ENCODE peak calls at places on chromosomes 5 and 9, in seven cellular contexts. One of them, this sample, is unnamed.
A peak's percentile ranks its signal among the peaks of the same experiment; 100 is the strongest.

GRCh38 chr9:14692536-14692917 is 705 bp downstream of the ZDHHC21 start:
- DNase-seq in AG04450: no peak
- DNase-seq in epithelial cell of esophagus: no peak
- DNase-seq in right lobe of liver: no peak
- DNase-seq in cardiac fibroblast: no peak
- DNase-seq in dorsolateral prefrontal cortex: no peak
- DNase-seq in hepatocyte: no peak
- DNase-seq in this sample: no peak

GRCh38 chr5:78050888-78051287 is 243.6 kb downstream of the AP3B1 start:
- DNase-seq in AG04450: peak; percentile 0
- DNase-seq in epithelial cell of esophagus: no peak
- DNase-seq in right lobe of liver: no peak
- DNase-seq in cardiac fibroblast: peak; percentile 20
- DNase-seq in dorsolateral prefrontal cortex: no peak
- DNase-seq in hepatocyte: no peak
- DNase-seq in this sample: no peak

GRCh38 chr5:141850183-141850768 is 27.9 kb downstream of the PCDH1 start:
- DNase-seq in AG04450: no peak
- DNase-seq in epithelial cell of esophagus: no peak
- DNase-seq in right lobe of liver: peak; percentile 59
- DNase-seq in cardiac fibroblast: peak; percentile 55
- DNase-seq in dorsolateral prefrontal cortex: no peak
- DNase-seq in hepatocyte: peak; percentile 48
- DNase-seq in this sample: no peak

GRCh38 chr5:61139094-61139873 is 23.0 kb downstream of the SMIM15 start:
- DNase-seq in AG04450: no peak
- DNase-seq in epithelial cell of esophagus: peak; percentile 27
- DNase-seq in right lobe of liver: no peak
- DNase-seq in cardiac fibroblast: peak; percentile 5
- DNase-seq in dorsolateral prefrontal cortex: no peak
- DNase-seq in hepatocyte: no peak
- DNase-seq in this sample: no peak

GRCh38 chr5:95959051-95959963 is 2.3 kb downstream of the ELL2 start:
- DNase-seq in AG04450: no peak
- DNase-seq in epithelial cell of esophagus: no peak
- DNase-seq in right lobe of liver: peak; percentile 53
- DNase-seq in cardiac fibroblast: peak; percentile 39
- DNase-seq in dorsolateral prefrontal cortex: peak; percentile 34
- DNase-seq in hepatocyte: peak; percentile 27
- DNase-seq in this sample: no peak

GRCh38 chr5:82222597-82223574 is 55.3 kb downstream of the RPS23 start:
- DNase-seq in AG04450: no peak
- DNase-seq in epithelial cell of esophagus: peak; percentile 52
- DNase-seq in right lobe of liver: no peak
- DNase-seq in cardiac fibroblast: peak; percentile 11
- DNase-seq in dorsolateral prefrontal cortex: no peak
- DNase-seq in hepatocyte: no peak
- DNase-seq in this sample: no peak

GRCh38 chr5:172905771-172906170 is 53.5 kb upstream of the RPL26L1 start:
- DNase-seq in AG04450: no peak
- DNase-seq in epithelial cell of esophagus: peak; percentile 9
- DNase-seq in right lobe of liver: no peak
- DNase-seq in cardiac fibroblast: no peak
- DNase-seq in dorsolateral prefrontal cortex: no peak
- DNase-seq in hepatocyte: no peak
- DNase-seq in this sample: no peak

GRCh38 chr5:63245271-63245670 is 666.7 kb downstream of the LRRC70 start:
- DNase-seq in AG04450: no peak
- DNase-seq in epithelial cell of esophagus: peak; percentile 52
- DNase-seq in right lobe of liver: no peak
- DNase-seq in cardiac fibroblast: peak; percentile 27
- DNase-seq in dorsolateral prefrontal cortex: no peak
- DNase-seq in hepatocyte: no peak
- DNase-seq in this sample: no peak

GRCh38 chr5:172322028-172322965 is 38.7 kb upstream of the UBTD2 start:
- DNase-seq in AG04450: no peak
- DNase-seq in epithelial cell of esophagus: peak; percentile 47
- DNase-seq in right lobe of liver: peak; percentile 5
- DNase-seq in cardiac fibroblast: no peak
- DNase-seq in dorsolateral prefrontal cortex: no peak
- DNase-seq in hepatocyte: no peak
- DNase-seq in this sample: no peak

GRCh38 chr5:81522571-81522970 is 128.6 kb upstream of the ACOT12 start:
- DNase-seq in AG04450: no peak
- DNase-seq in epithelial cell of esophagus: no peak
- DNase-seq in right lobe of liver: no peak
- DNase-seq in cardiac fibroblast: no peak
- DNase-seq in dorsolateral prefrontal cortex: no peak
- DNase-seq in hepatocyte: no peak
- DNase-seq in this sample: no peak

GRCh38 chr9:74245871-74246552 is 251.1 kb upstream of the RORB start:
- DNase-seq in AG04450: no peak
- DNase-seq in epithelial cell of esophagus: no peak
- DNase-seq in right lobe of liver: no peak
- DNase-seq in cardiac fibroblast: no peak
- DNase-seq in dorsolateral prefrontal cortex: no peak
- DNase-seq in hepatocyte: no peak
- DNase-seq in this sample: no peak

GRCh38 chr5:76473676-76474075 is 70.6 kb downstream of the IQGAP2 start:
- DNase-seq in AG04450: no peak
- DNase-seq in epithelial cell of esophagus: no peak
- DNase-seq in right lobe of liver: no peak
- DNase-seq in cardiac fibroblast: no peak
- DNase-seq in dorsolateral prefrontal cortex: no peak
- DNase-seq in hepatocyte: no peak
- DNase-seq in this sample: no peak

GRCh38 chr9:121440265-121440664 is 59.4 kb downstream of the GGTA1 start:
- DNase-seq in AG04450: no peak
- DNase-seq in epithelial cell of esophagus: peak; percentile 22
- DNase-seq in right lobe of liver: no peak
- DNase-seq in cardiac fibroblast: peak; percentile 45
- DNase-seq in dorsolateral prefrontal cortex: no peak
- DNase-seq in hepatocyte: peak; percentile 44
- DNase-seq in this sample: no peak

GRCh38 chr5:63931841-63932240 is 30.4 kb downstream of the HTR1A start:
- DNase-seq in AG04450: no peak
- DNase-seq in epithelial cell of esophagus: no peak
- DNase-seq in right lobe of liver: no peak
- DNase-seq in cardiac fibroblast: no peak
- DNase-seq in dorsolateral prefrontal cortex: no peak
- DNase-seq in hepatocyte: no peak
- DNase-seq in this sample: no peak

GRCh38 chr9:7147136-7148090 is 389.6 kb downstream of the KDM4C start:
- DNase-seq in AG04450: no peak
- DNase-seq in epithelial cell of esophagus: no peak
- DNase-seq in right lobe of liver: no peak
- DNase-seq in cardiac fibroblast: no peak
- DNase-seq in dorsolateral prefrontal cortex: no peak
- DNase-seq in hepatocyte: no peak
- DNase-seq in this sample: no peak

GRCh38 chr5:44246986-44247385 is 142.2 kb downstream of the FGF10 start:
- DNase-seq in AG04450: no peak
- DNase-seq in epithelial cell of esophagus: no peak
- DNase-seq in right lobe of liver: no peak
- DNase-seq in cardiac fibroblast: no peak
- DNase-seq in dorsolateral prefrontal cortex: no peak
- DNase-seq in hepatocyte: no peak
- DNase-seq in this sample: no peak

GRCh38 chr5:157502143-157502647 is 42.2 kb downstream of the NIPAL4 start:
- DNase-seq in AG04450: no peak
- DNase-seq in epithelial cell of esophagus: no peak
- DNase-seq in right lobe of liver: no peak
- DNase-seq in cardiac fibroblast: no peak
- DNase-seq in dorsolateral prefrontal cortex: no peak
- DNase-seq in hepatocyte: no peak
- DNase-seq in this sample: no peak

GRCh38 chr5:15592728-15593127 is 92.7 kb downstream of the FBXL7 start:
- DNase-seq in AG04450: no peak
- DNase-seq in epithelial cell of esophagus: no peak
- DNase-seq in right lobe of liver: no peak
- DNase-seq in cardiac fibroblast: no peak
- DNase-seq in dorsolateral prefrontal cortex: no peak
- DNase-seq in hepatocyte: peak; percentile 16
- DNase-seq in this sample: no peak

GRCh38 chr5:127324756-127325155 is 34.2 kb downstream of the MEGF10 start:
- DNase-seq in AG04450: no peak
- DNase-seq in epithelial cell of esophagus: no peak
- DNase-seq in right lobe of liver: no peak
- DNase-seq in cardiac fibroblast: no peak
- DNase-seq in dorsolateral prefrontal cortex: no peak
- DNase-seq in hepatocyte: no peak
- DNase-seq in this sample: no peak

GRCh38 chr5:140296289-140296688 is 6.6 kb downstream of the PFDN1 start:
- DNase-seq in AG04450: no peak
- DNase-seq in epithelial cell of esophagus: no peak
- DNase-seq in right lobe of liver: no peak
- DNase-seq in cardiac fibroblast: no peak
- DNase-seq in dorsolateral prefrontal cortex: no peak
- DNase-seq in hepatocyte: no peak
- DNase-seq in this sample: no peak

GRCh38 chr5:140295414-140295813 is 7.5 kb downstream of the PFDN1 start:
- DNase-seq in AG04450: peak; percentile 90
- DNase-seq in epithelial cell of esophagus: peak; percentile 98
- DNase-seq in right lobe of liver: no peak
- DNase-seq in cardiac fibroblast: peak; percentile 95
- DNase-seq in dorsolateral prefrontal cortex: no peak
- DNase-seq in hepatocyte: peak; percentile 90
- DNase-seq in this sample: no peak

GRCh38 chr5:140299056-140299455 is 3.8 kb downstream of the PFDN1 start:
- DNase-seq in AG04450: no peak
- DNase-seq in epithelial cell of esophagus: no peak
- DNase-seq in right lobe of liver: no peak
- DNase-seq in cardiac fibroblast: no peak
- DNase-seq in dorsolateral prefrontal cortex: no peak
- DNase-seq in hepatocyte: no peak
- DNase-seq in this sample: no peak

GRCh38 chr5:140298183-140298601 is 4.7 kb downstream of the PFDN1 start:
- DNase-seq in AG04450: no peak
- DNase-seq in epithelial cell of esophagus: peak; percentile 66
- DNase-seq in right lobe of liver: no peak
- DNase-seq in cardiac fibroblast: peak; percentile 37
- DNase-seq in dorsolateral prefrontal cortex: no peak
- DNase-seq in hepatocyte: peak; percentile 13
- DNase-seq in this sample: no peak

GRCh38 chr5:140297283-140297682 is 5.6 kb downstream of the PFDN1 start:
- DNase-seq in AG04450: no peak
- DNase-seq in epithelial cell of esophagus: no peak
- DNase-seq in right lobe of liver: no peak
- DNase-seq in cardiac fibroblast: no peak
- DNase-seq in dorsolateral prefrontal cortex: no peak
- DNase-seq in hepatocyte: no peak
- DNase-seq in this sample: no peak
- TF ChIP-seq CTCF in AG04450: no peak
- TF ChIP-seq CTCF in epithelial cell of esophagus: no peak
- TF ChIP-seq CTCF in right lobe of liver: no peak
- TF ChIP-seq CTCF in cardiac fibroblast: no peak
- TF ChIP-seq CTCF in dorsolateral prefrontal cortex: no peak
- TF ChIP-seq CTCF in hepatocyte: no peak
- TF ChIP-seq CTCF in this sample: no peak

GRCh38 chr5:68122929-68123328 is 92.6 kb upstream of the PIK3R1 start:
- DNase-seq in AG04450: no peak
- DNase-seq in epithelial cell of esophagus: no peak
- DNase-seq in right lobe of liver: no peak
- DNase-seq in cardiac fibroblast: no peak
- DNase-seq in dorsolateral prefrontal cortex: no peak
- DNase-seq in hepatocyte: no peak
- DNase-seq in this sample: no peak

GRCh38 chr5:68126871-68127270 is 88.7 kb upstream of the PIK3R1 start:
- DNase-seq in AG04450: no peak
- DNase-seq in epithelial cell of esophagus: peak; percentile 50
- DNase-seq in right lobe of liver: no peak
- DNase-seq in cardiac fibroblast: no peak
- DNase-seq in dorsolateral prefrontal cortex: no peak
- DNase-seq in hepatocyte: no peak
- DNase-seq in this sample: no peak

GRCh38 chr5:68116868-68117411 is 98.6 kb upstream of the PIK3R1 start:
- DNase-seq in AG04450: no peak
- DNase-seq in epithelial cell of esophagus: no peak
- DNase-seq in right lobe of liver: no peak
- DNase-seq in cardiac fibroblast: no peak
- DNase-seq in dorsolateral prefrontal cortex: no peak
- DNase-seq in hepatocyte: no peak
- DNase-seq in this sample: no peak

DNA sequence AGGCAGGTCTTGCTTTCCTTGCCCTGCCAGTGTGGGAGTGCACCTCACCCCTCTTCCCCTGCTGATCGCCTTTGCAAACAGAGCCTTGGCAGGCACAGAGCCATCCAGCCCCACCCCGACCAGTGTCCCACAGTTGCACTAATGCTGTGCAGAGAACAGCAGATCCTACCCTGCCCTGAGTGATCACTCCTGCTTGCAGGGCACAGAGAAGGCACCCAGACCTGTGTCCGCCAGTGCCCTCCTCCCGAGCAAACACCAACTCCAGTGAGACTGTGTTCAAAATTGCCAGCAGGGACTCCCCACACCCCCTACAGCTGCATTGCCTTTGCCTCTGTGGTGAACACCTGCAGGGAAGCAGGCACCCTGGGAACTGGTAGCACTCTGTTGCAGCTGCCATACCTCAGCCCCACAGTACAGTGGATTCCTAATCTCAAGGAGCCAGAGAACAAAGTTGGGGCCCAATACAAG is 93.1 kb upstream of the PIK3R1 start:
- DNase-seq in AG04450: no peak
- DNase-seq in epithelial cell of esophagus: no peak
- DNase-seq in right lobe of liver: peak; percentile 95
- DNase-seq in cardiac fibroblast: no peak
- DNase-seq in dorsolateral prefrontal cortex: no peak
- DNase-seq in hepatocyte: no peak
- DNase-seq in this sample: no peak
- TF ChIP-seq CTCF in AG04450: no peak
- TF ChIP-seq CTCF in epithelial cell of esophagus: no peak
- TF ChIP-seq CTCF in right lobe of liver: no peak
- TF ChIP-seq CTCF in cardiac fibroblast: no peak
- TF ChIP-seq CTCF in dorsolateral prefrontal cortex: no peak
- TF ChIP-seq CTCF in hepatocyte: no peak
- TF ChIP-seq CTCF in this sample: no peak

GRCh38 chr5:18305288-18305899 is 671.1 kb downstream of the TAF11L14 start:
- DNase-seq in AG04450: peak; percentile 10
- DNase-seq in epithelial cell of esophagus: peak; percentile 54
- DNase-seq in right lobe of liver: no peak
- DNase-seq in cardiac fibroblast: peak; percentile 46
- DNase-seq in dorsolateral prefrontal cortex: peak; percentile 40
- DNase-seq in hepatocyte: peak; percentile 52
- DNase-seq in this sample: no peak
- TF ChIP-seq CTCF in AG04450: peak; percentile 81
- TF ChIP-seq CTCF in epithelial cell of esophagus: peak; percentile 91
- TF ChIP-seq CTCF in right lobe of liver: peak; percentile 70
- TF ChIP-seq CTCF in cardiac fibroblast: peak; percentile 72
- TF ChIP-seq CTCF in dorsolateral prefrontal cortex: peak; percentile 76
- TF ChIP-seq CTCF in hepatocyte: peak; percentile 88
- TF ChIP-seq CTCF in this sample: peak; percentile 91

DNA sequence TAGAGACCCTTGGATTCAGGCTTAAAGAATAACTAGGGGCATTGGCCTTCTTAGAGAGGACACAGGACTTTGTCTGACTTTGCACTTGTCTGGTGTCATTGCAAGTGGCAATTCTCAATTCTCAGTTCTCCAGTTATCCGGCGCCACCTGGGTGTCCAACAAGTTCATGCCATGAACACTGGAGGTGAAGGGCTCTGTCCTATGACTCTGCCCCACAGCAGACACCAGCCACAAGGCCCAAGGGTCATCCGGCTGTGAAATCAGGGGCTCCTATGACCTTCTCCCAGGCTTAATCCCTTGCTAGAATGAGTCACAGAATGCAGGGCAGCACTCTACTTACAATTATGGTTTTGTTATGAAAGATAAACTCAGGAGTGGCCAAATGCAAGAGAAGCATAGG is 391.9 kb downstream of the GADD45G start:
- DNase-seq in AG04450: no peak
- DNase-seq in epithelial cell of esophagus: peak; percentile 20
- DNase-seq in right lobe of liver: no peak
- DNase-seq in cardiac fibroblast: no peak
- DNase-seq in dorsolateral prefrontal cortex: no peak
- DNase-seq in hepatocyte: peak; percentile 45
- DNase-seq in this sample: no peak
- TF ChIP-seq CTCF in AG04450: no peak
- TF ChIP-seq CTCF in epithelial cell of esophagus: no peak
- TF ChIP-seq CTCF in right lobe of liver: no peak
- TF ChIP-seq CTCF in cardiac fibroblast: no peak
- TF ChIP-seq CTCF in dorsolateral prefrontal cortex: no peak
- TF ChIP-seq CTCF in hepatocyte: peak; percentile 11
- TF ChIP-seq CTCF in this sample: peak; percentile 41

This sample was measured in chondrocyte.